ENCODE peak calls at places on chromosomes 13 and 19, in six cellular contexts. B, N, D, M, F and S are unnamed samples.

GRCh38 chr13:24512208-24513068 is at the start of gene PARP4:
- DNase-seq in B (peak), M (peak), N (peak), D (peak), F (peak), S (peak)

GRCh38 chr13:98592353-98592740 is 15.4 kb upstream of the STK24 start:
- DNase-seq in M (no peak), B (no peak), N (no peak), D (no peak), F (no peak), S (no peak)

GRCh38 chr13:62906896-62907295 is 1491.2 kb upstream of the PCDH20 start:
- DNase-seq in D (no peak), M (no peak), N (no peak), B (no peak), F (no peak), S (no peak)

GRCh38 chr13:99105160-99105559 is 95.5 kb upstream of the UBAC2 start:
- DNase-seq in M (no peak), F (no peak), N (no peak), B (no peak), D (no peak), S (no peak)

GRCh38 chr13:51520524-51520923 is 63.7 kb upstream of the WDFY2 start:
- DNase-seq in F (peak), N (no peak), D (no peak), B (peak), M (no peak), S (no peak)

GRCh38 chr19:15299568-15300409 is 32.5 kb downstream of the BRD4 start:
- DNase-seq in M (no peak), D (no peak), N (no peak), B (peak), F (no peak), S (no peak)

GRCh38 chr19:18379803-18380747 is 5.9 kb upstream of the GDF15 start:
- DNase-seq in N (no peak), M (peak), D (no peak), F (peak), B (peak), S (no peak)

GRCh38 chr19:46487178-46487801 is 8.4 kb downstream of the PNMA8B start:
- DNase-seq in N (no peak), D (no peak), B (no peak), M (no peak), F (no peak), S (no peak)

GRCh38 chr19:18594096-18594823 is 5.7 kb downstream of the REX1BD start:
- DNase-seq in D (peak), N (peak), F (no peak), M (peak), B (peak), S (no peak)

GRCh38 chr13:110853235-110853721 is 61.6 kb downstream of the ANKRD10 start:
- DNase-seq in F (no peak), D (peak), B (no peak), N (no peak), M (no peak), S (no peak)

GRCh38 chr19:5648464-5648863 is 25.6 kb downstream of the SAFB start:
- DNase-seq in M (no peak), B (no peak), D (no peak), F (no peak), N (no peak), S (no peak)
- H3K9ac ChIP-seq in M (no peak), B (no peak), D (no peak), F (no peak), N (no peak), S (no peak)

GRCh38 chr19:12090807-12091206 is 26.3 kb downstream of the ZNF844 start:
- DNase-seq in B (peak), N (peak), F (peak), D (peak), M (peak), S (peak)

GRCh38 chr19:12085074-12085818 is 20.7 kb downstream of the ZNF844 start:
- DNase-seq in N (no peak), D (no peak), M (no peak), B (peak), F (no peak), S (no peak)
- TF ChIP-seq USF2 in N (no peak), D (no peak), M (no peak), B (no peak), F (no peak), S (no peak)

GRCh38 chr19:38666662-38667448 is 19.4 kb downstream of the ACTN4 start:
- DNase-seq in F (no peak), N (no peak), B (peak), M (no peak), D (no peak), S (no peak)
- H3K9ac ChIP-seq in F (peak), N (peak), B (peak), M (peak), D (no peak), S (peak)

GRCh38 chr19:56405062-56405461 is 930 bp downstream of the ZNF583 start:
- DNase-seq in B (no peak), N (no peak), D (no peak), M (no peak), F (no peak), S (no peak)

GRCh38 chr19:56404705-56405056 is 549 bp downstream of the ZNF583 start:
- DNase-seq in F (no peak), N (no peak), M (no peak), D (no peak), B (no peak), S (no peak)

GRCh38 chr19:56400485-56400884 is 3.6 kb upstream of the ZNF583 start:
- DNase-seq in F (no peak), D (no peak), B (no peak), N (no peak), M (no peak), S (no peak)

GRCh38 chr19:56403261-56403660 is 871 bp upstream of the ZNF583 start:
- DNase-seq in M (no peak), B (peak), N (no peak), F (no peak), D (no peak), S (no peak)

GRCh38 chr19:56403764-56404704 is at the start of gene ZNF583:
- DNase-seq in D (peak), F (peak), N (peak), M (peak), B (peak), S (peak)
- TF ChIP-seq USF2 in D (no peak), F (no peak), N (no peak), M (no peak), B (no peak), S (no peak)

GRCh38 chr19:3985643-3986259 is 488 bp upstream of the EEF2 start:
- DNase-seq in B (no peak), D (no peak), F (no peak), M (no peak), N (no peak), S (no peak)

GRCh38 chr19:3990815-3991117 is 5.5 kb upstream of the EEF2 start:
- DNase-seq in D (no peak), N (no peak), F (no peak), B (no peak), M (no peak), S (no peak)

GRCh38 chr19:3986260-3987041 is 1.2 kb upstream of the EEF2 start:
- DNase-seq in M (peak), D (no peak), B (peak), N (peak), F (peak), S (peak)

GRCh38 chr19:3984908-3985642 is at the start of gene EEF2:
- DNase-seq in M (peak), B (peak), F (peak), N (peak), D (peak), S (peak)

DNA sequence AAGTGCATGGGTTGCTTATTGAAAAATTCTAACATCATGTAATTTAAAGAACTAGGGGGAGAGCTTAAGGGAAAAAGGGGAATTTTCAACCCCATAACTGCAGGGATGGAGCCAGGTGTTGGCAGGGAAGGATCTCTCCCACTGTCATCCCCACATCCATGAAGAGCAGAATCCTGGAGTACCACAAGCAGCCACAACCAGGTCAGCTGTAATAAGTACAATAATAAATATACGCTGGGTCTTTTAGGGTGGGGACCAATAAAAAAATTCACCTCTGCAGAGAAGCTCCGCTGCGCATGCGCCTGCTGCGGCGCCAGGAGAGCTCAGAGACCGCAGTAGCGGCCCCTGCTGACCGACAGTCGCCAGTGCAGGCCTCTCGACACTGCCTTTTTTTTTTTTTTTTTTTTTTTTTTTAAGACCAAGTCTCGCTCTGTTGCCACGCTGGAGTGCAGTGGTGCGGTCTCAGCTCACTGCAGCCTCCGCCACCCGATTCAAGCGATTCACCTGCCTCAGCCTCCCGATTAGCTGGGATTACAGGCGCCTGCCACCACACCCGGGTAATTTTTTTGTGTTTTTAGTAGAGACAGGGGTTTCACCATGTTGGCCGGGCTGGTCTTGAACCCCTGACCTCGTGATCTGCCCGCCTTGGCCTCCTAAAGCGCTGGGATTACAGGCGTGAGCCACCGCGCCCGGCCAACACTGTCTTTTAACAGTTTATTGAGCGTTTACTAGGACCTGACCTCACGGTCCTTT is 2.5 kb upstream of the EEF2 start:
- DNase-seq in B (peak), M (peak), D (peak), F (peak), N (peak), S (peak)
- H3K9ac ChIP-seq in B (peak), M (peak), D (no peak), F (peak), N (no peak), S (peak)